ENCODE peak calls at places on chromosomes 5 and 9, in seven cellular contexts. One of them, this sample, is unnamed.

GRCh38 chr5:10434392-10434791 is 7.3 kb upstream of the ROPN1L start:
- DNase-seq in IMR-90: peak
- DNase-seq in Peyer's patch: no peak
- DNase-seq in DND-41: no peak
- DNase-seq in adrenal gland: no peak
- DNase-seq in keratinocyte: no peak
- DNase-seq in HCT116: no peak
- DNase-seq in this sample: no peak

GRCh38 chr5:53418844-53419243 is 61.6 kb upstream of the FST start:
- DNase-seq in DND-41: no peak
- DNase-seq in Peyer's patch: no peak
- DNase-seq in IMR-90: peak
- DNase-seq in keratinocyte: peak
- DNase-seq in adrenal gland: no peak
- DNase-seq in HCT116: no peak
- DNase-seq in this sample: no peak

GRCh38 chr9:80964374-80964773 is 725.0 kb downstream of the TLE1 start:
- DNase-seq in DND-41: no peak
- DNase-seq in IMR-90: no peak
- DNase-seq in adrenal gland: no peak
- DNase-seq in Peyer's patch: no peak
- DNase-seq in HCT116: no peak
- DNase-seq in keratinocyte: no peak
- DNase-seq in this sample: no peak

GRCh38 chr9:125240649-125240999 is 519 bp downstream of the HSPA5 start:
- DNase-seq in IMR-90: no peak
- DNase-seq in adrenal gland: peak
- DNase-seq in Peyer's patch: peak
- DNase-seq in DND-41: no peak
- DNase-seq in keratinocyte: no peak
- DNase-seq in HCT116: no peak
- DNase-seq in this sample: peak

GRCh38 chr5:8825161-8825757 is 720.6 kb downstream of the SEMA5A start:
- DNase-seq in keratinocyte: peak
- DNase-seq in HCT116: no peak
- DNase-seq in DND-41: no peak
- DNase-seq in Peyer's patch: no peak
- DNase-seq in IMR-90: peak
- DNase-seq in adrenal gland: no peak
- DNase-seq in this sample: no peak

GRCh38 chr9:3526903-3527652 is 1.3 kb upstream of the RFX3 start:
- DNase-seq in keratinocyte: no peak
- DNase-seq in adrenal gland: peak
- DNase-seq in HCT116: peak
- DNase-seq in IMR-90: peak
- DNase-seq in DND-41: peak
- DNase-seq in Peyer's patch: peak
- DNase-seq in this sample: peak

GRCh38 chr5:135831439-135832262 is 2.8 kb upstream of the SLC25A48 start:
- DNase-seq in keratinocyte: no peak
- DNase-seq in adrenal gland: peak
- DNase-seq in Peyer's patch: peak
- DNase-seq in HCT116: no peak
- DNase-seq in IMR-90: no peak
- DNase-seq in DND-41: no peak
- DNase-seq in this sample: no peak

GRCh38 chr9:129458663-129459549 is 162.0 kb downstream of the C9orf50 start:
- DNase-seq in adrenal gland: peak
- DNase-seq in IMR-90: no peak
- DNase-seq in Peyer's patch: peak
- DNase-seq in DND-41: peak
- DNase-seq in HCT116: no peak
- DNase-seq in keratinocyte: no peak
- DNase-seq in this sample: peak

GRCh38 chr9:136542246-136543041 is 3.4 kb downstream of the NOTCH1 start:
- DNase-seq in adrenal gland: no peak
- DNase-seq in IMR-90: no peak
- DNase-seq in Peyer's patch: no peak
- DNase-seq in DND-41: no peak
- DNase-seq in HCT116: no peak
- DNase-seq in keratinocyte: no peak
- DNase-seq in this sample: no peak

GRCh38 chr5:169242849-169243186 is 58.1 kb downstream of the SLIT3 start:
- DNase-seq in HCT116: no peak
- DNase-seq in Peyer's patch: no peak
- DNase-seq in keratinocyte: no peak
- DNase-seq in adrenal gland: no peak
- DNase-seq in DND-41: no peak
- DNase-seq in IMR-90: no peak
- DNase-seq in this sample: no peak

GRCh38 chr9:33794560-33794959 is 801 bp upstream of the PRSS3 start:
- DNase-seq in DND-41: no peak
- DNase-seq in Peyer's patch: no peak
- DNase-seq in keratinocyte: no peak
- DNase-seq in adrenal gland: no peak
- DNase-seq in HCT116: no peak
- DNase-seq in IMR-90: no peak
- DNase-seq in this sample: no peak

GRCh38 chr9:136546697-136547481 is 1.0 kb upstream of the NOTCH1 start:
- DNase-seq in DND-41: peak
- DNase-seq in keratinocyte: no peak
- DNase-seq in Peyer's patch: peak
- DNase-seq in IMR-90: peak
- DNase-seq in adrenal gland: peak
- DNase-seq in HCT116: no peak
- DNase-seq in this sample: peak

GRCh38 chr5:32058101-32058500 is 116.0 kb downstream of the GOLPH3 start:
- DNase-seq in DND-41: no peak
- DNase-seq in keratinocyte: no peak
- DNase-seq in Peyer's patch: no peak
- DNase-seq in IMR-90: no peak
- DNase-seq in adrenal gland: no peak
- DNase-seq in HCT116: no peak
- DNase-seq in this sample: no peak

GRCh38 chr9:126508928-126509327 is 104.8 kb upstream of the LMX1B start:
- DNase-seq in Peyer's patch: no peak
- DNase-seq in DND-41: no peak
- DNase-seq in keratinocyte: no peak
- DNase-seq in adrenal gland: no peak
- DNase-seq in HCT116: no peak
- DNase-seq in IMR-90: no peak
- DNase-seq in this sample: no peak

GRCh38 chr5:132446621-132447020 is 44.0 kb downstream of the IRF1 start:
- DNase-seq in DND-41: no peak
- DNase-seq in Peyer's patch: peak
- DNase-seq in HCT116: no peak
- DNase-seq in IMR-90: peak
- DNase-seq in adrenal gland: peak
- DNase-seq in keratinocyte: no peak
- DNase-seq in this sample: peak

GRCh38 chr9:131227112-131228058 is 48.9 kb downstream of the FAM78A start:
- DNase-seq in DND-41: no peak
- DNase-seq in adrenal gland: peak
- DNase-seq in IMR-90: peak
- DNase-seq in HCT116: no peak
- DNase-seq in Peyer's patch: peak
- DNase-seq in keratinocyte: no peak
- DNase-seq in this sample: no peak

GRCh38 chr5:78511116-78511906 is 137.3 kb downstream of the LHFPL2 start:
- DNase-seq in keratinocyte: no peak
- DNase-seq in DND-41: no peak
- DNase-seq in HCT116: no peak
- DNase-seq in Peyer's patch: no peak
- DNase-seq in adrenal gland: no peak
- DNase-seq in IMR-90: no peak
- DNase-seq in this sample: no peak

GRCh38 chr5:78507531-78507930 is 141.0 kb downstream of the LHFPL2 start:
- DNase-seq in DND-41: no peak
- DNase-seq in IMR-90: no peak
- DNase-seq in keratinocyte: no peak
- DNase-seq in HCT116: no peak
- DNase-seq in Peyer's patch: no peak
- DNase-seq in adrenal gland: no peak
- DNase-seq in this sample: no peak

GRCh38 chr5:78509884-78510769 is 138.4 kb downstream of the LHFPL2 start:
- DNase-seq in DND-41: peak
- DNase-seq in HCT116: no peak
- DNase-seq in IMR-90: no peak
- DNase-seq in Peyer's patch: peak
- DNase-seq in keratinocyte: no peak
- DNase-seq in adrenal gland: peak
- DNase-seq in this sample: peak

GRCh38 chr5:78508231-78508765 is 140.3 kb downstream of the LHFPL2 start:
- DNase-seq in IMR-90: peak
- DNase-seq in HCT116: no peak
- DNase-seq in adrenal gland: no peak
- DNase-seq in DND-41: no peak
- DNase-seq in Peyer's patch: no peak
- DNase-seq in keratinocyte: no peak
- DNase-seq in this sample: no peak

DNA sequence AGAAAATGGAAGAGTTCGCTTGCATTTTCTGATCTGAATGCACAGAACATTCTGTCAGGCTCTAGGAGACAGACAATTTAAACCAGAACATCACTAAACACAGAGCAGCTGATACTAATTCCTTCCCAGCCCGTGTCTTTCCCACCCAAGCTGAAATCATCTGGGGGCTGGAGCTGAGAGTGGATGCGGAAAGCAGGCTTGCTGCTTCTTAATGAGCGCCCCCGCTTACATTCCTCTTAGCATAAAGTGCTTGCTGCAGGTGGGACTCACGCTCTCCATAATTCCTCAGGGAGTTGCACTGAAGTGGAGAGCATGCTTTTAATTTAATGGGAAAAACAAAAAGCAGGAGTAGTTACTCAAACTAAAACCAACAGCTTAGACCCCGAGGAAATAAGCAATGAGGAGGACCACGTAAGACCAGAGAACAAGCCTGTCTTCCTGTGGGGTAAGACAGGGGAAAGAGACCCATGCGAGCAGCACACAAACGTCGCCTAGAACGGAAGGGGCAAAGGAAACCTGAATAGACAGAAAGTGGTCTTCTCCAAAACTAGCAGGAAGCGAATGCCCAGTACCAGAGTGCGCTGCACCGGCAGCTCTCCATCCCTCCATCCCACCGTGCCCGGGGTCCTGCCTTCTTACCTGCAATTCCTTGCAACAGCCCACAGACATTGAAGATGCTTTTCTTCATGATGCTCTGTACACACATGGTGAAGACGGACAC is 139.3 kb downstream of the LHFPL2 start:
- DNase-seq in HCT116: no peak
- DNase-seq in adrenal gland: no peak
- DNase-seq in Peyer's patch: peak
- DNase-seq in IMR-90: no peak
- DNase-seq in DND-41: no peak
- DNase-seq in keratinocyte: no peak
- DNase-seq in this sample: no peak
- H3K27ac ChIP-seq in HCT116: no peak
- H3K27ac ChIP-seq in adrenal gland: peak
- H3K27ac ChIP-seq in Peyer's patch: peak
- H3K27ac ChIP-seq in IMR-90: peak
- H3K27ac ChIP-seq in DND-41: no peak
- H3K27ac ChIP-seq in keratinocyte: no peak
- H3K27ac ChIP-seq in this sample: no peak

GRCh38 chr9:122904823-122905710 is at the start of gene RC3H2:
- DNase-seq in IMR-90: peak
- DNase-seq in HCT116: peak
- DNase-seq in Peyer's patch: peak
- DNase-seq in keratinocyte: peak
- DNase-seq in adrenal gland: peak
- DNase-seq in DND-41: peak
- DNase-seq in this sample: peak
- TF ChIP-seq CTCF in IMR-90: no peak
- TF ChIP-seq CTCF in HCT116: no peak
- TF ChIP-seq CTCF in Peyer's patch: no peak
- TF ChIP-seq CTCF in keratinocyte: no peak
- TF ChIP-seq CTCF in adrenal gland: no peak
- TF ChIP-seq CTCF in DND-41: peak
- TF ChIP-seq CTCF in this sample: no peak

GRCh38 chr5:76811214-76811613 is 7.6 kb upstream of the F2RL1 start:
- DNase-seq in DND-41: no peak
- DNase-seq in keratinocyte: peak
- DNase-seq in HCT116: no peak
- DNase-seq in Peyer's patch: no peak
- DNase-seq in adrenal gland: no peak
- DNase-seq in IMR-90: peak
- DNase-seq in this sample: no peak

GRCh38 chr5:76807296-76807695 is 11.5 kb upstream of the F2RL1 start:
- DNase-seq in adrenal gland: no peak
- DNase-seq in HCT116: no peak
- DNase-seq in Peyer's patch: no peak
- DNase-seq in keratinocyte: no peak
- DNase-seq in IMR-90: peak
- DNase-seq in DND-41: no peak
- DNase-seq in this sample: no peak

GRCh38 chr5:76808142-76808691 is 10.6 kb upstream of the F2RL1 start:
- DNase-seq in IMR-90: no peak
- DNase-seq in Peyer's patch: no peak
- DNase-seq in DND-41: no peak
- DNase-seq in adrenal gland: no peak
- DNase-seq in HCT116: no peak
- DNase-seq in keratinocyte: no peak
- DNase-seq in this sample: no peak

GRCh38 chr5:76810236-76810635 is 8.6 kb upstream of the F2RL1 start:
- DNase-seq in keratinocyte: no peak
- DNase-seq in Peyer's patch: no peak
- DNase-seq in DND-41: no peak
- DNase-seq in HCT116: no peak
- DNase-seq in IMR-90: no peak
- DNase-seq in adrenal gland: no peak
- DNase-seq in this sample: no peak

GRCh38 chr5:76809141-76809540 is 9.7 kb upstream of the F2RL1 start:
- DNase-seq in keratinocyte: no peak
- DNase-seq in adrenal gland: no peak
- DNase-seq in HCT116: no peak
- DNase-seq in IMR-90: no peak
- DNase-seq in Peyer's patch: no peak
- DNase-seq in DND-41: no peak
- DNase-seq in this sample: no peak
- H3K4me3 ChIP-seq in keratinocyte: no peak
- H3K4me3 ChIP-seq in adrenal gland: no peak
- H3K4me3 ChIP-seq in HCT116: no peak
- H3K4me3 ChIP-seq in IMR-90: no peak
- H3K4me3 ChIP-seq in Peyer's patch: no peak
- H3K4me3 ChIP-seq in DND-41: no peak
- H3K4me3 ChIP-seq in this sample: no peak

DNA sequence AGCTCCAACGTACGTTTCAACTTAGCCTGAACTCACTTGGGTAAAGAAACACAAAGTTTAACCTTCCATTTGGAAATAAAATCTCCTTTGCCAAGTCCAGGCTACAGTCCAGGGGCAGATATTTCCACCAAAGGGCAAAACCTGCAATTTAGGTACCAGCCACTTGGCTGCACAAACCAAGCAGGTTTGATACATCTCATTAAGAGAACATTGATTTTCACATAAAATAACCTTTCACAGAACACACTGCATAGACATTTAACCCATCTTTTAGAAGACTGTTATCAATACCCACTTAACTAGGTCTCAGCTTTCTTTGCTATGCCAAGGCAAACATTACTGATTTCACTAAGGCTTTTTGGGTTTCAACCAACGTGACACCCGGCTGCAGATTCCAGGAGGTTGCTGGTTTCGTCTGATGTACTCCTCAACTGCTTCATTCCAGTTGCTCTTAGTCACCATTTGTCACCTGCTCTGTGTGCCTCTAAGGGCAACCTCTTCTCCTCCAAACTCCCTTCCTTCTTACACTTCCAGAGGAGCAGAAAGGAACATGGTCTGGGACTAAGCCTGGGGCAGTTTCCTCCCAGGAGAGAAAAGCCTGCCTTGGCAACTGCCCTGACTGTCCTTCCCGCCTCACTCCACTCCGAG is 67.1 kb downstream of the EPB41L4B start:
- DNase-seq in Peyer's patch: no peak
- DNase-seq in adrenal gland: peak
- DNase-seq in DND-41: no peak
- DNase-seq in IMR-90: peak
- DNase-seq in HCT116: peak
- DNase-seq in keratinocyte: no peak
- DNase-seq in this sample: no peak
- H3K27ac ChIP-seq in Peyer's patch: no peak
- H3K27ac ChIP-seq in adrenal gland: no peak
- H3K27ac ChIP-seq in DND-41: no peak
- H3K27ac ChIP-seq in IMR-90: peak
- H3K27ac ChIP-seq in HCT116: peak
- H3K27ac ChIP-seq in keratinocyte: peak
- H3K27ac ChIP-seq in this sample: peak

This sample was measured in pancreas.